ENCODE peak calls at places on chromosomes 2 and 18, in eight cellular contexts. R is kidney glomerular epithelial cell; Q is NAMALWA; G is iris pigment epithelial cell; B is ACHN; J is NCI-H1417; S is SJSA1; T is activated naive CD8-positive, alpha-beta T cell treated with anti-CD3 and anti-CD28 coated beads, Interleukin-2, amount 50 U/mL, for 24 hours. V is an unnamed sample.
A peak's percentile ranks its signal among the peaks of the same experiment; 100 is the strongest.

GRCh38 chr2:31239842-31240198 is 5.9 kb downstream of the EHD3 start:
- DNase-seq in R (no peak), Q (no peak), G (peak; percentile 43), B (no peak), J (no peak), S (peak; percentile 37), T (no peak), V (no peak)

GRCh38 chr2:138112536-138112935 is 148.3 kb downstream of the HNMT start:
- DNase-seq in R (no peak), Q (no peak), G (peak; percentile 38), B (no peak), J (no peak), S (no peak), T (no peak), V (no peak)

GRCh38 chr2:192007819-192008218 is 160.9 kb upstream of the CAVIN2 start:
- DNase-seq in R (no peak), Q (no peak), G (peak; percentile 40), B (no peak), J (no peak), S (no peak), T (no peak), V (no peak)

GRCh38 chr2:240287011-240287410 is 146.6 kb upstream of the OTOS start:
- DNase-seq in R (no peak), Q (no peak), G (no peak), B (no peak), J (no peak), S (no peak), T (no peak), V (no peak)

GRCh38 chr2:190646780-190647626 is 1.9 kb upstream of the NAB1 start:
- DNase-seq in R (no peak), Q (no peak), G (no peak), B (no peak), J (peak; percentile 37), S (no peak), T (no peak), V (no peak)

GRCh38 chr2:4995466-4995865 is 696.7 kb upstream of the SOX11 start:
- DNase-seq in R (no peak), Q (no peak), G (no peak), B (no peak), J (peak; percentile 47), S (no peak), T (no peak), V (no peak)

GRCh38 chr2:182767578-182767977 is 51.5 kb downstream of the DNAJC10 start:
- DNase-seq in R (no peak), Q (peak; percentile 49), G (peak; percentile 62), B (peak; percentile 49), J (peak; percentile 20), S (no peak), T (no peak), V (peak; percentile 13)

GRCh38 chr2:149164296-149164695 is 125.8 kb downstream of the LYPD6B start:
- DNase-seq in R (no peak), Q (no peak), G (no peak), B (no peak), J (no peak), S (no peak), T (no peak), V (no peak)

GRCh38 chr2:23112517-23112916 is 272.5 kb upstream of the KLHL29 start:
- DNase-seq in R (no peak), Q (no peak), G (no peak), B (no peak), J (no peak), S (no peak), T (no peak), V (no peak)

GRCh38 chr18:80246656-80247402 is 485 bp downstream of the PARD6G start:
- DNase-seq in R (no peak), Q (no peak), G (no peak), B (no peak), J (peak; percentile 87), S (no peak), T (no peak), V (no peak)

GRCh38 chr2:134862674-134863073 is 24.3 kb downstream of the ACMSD start:
- DNase-seq in R (no peak), Q (no peak), G (no peak), B (no peak), J (no peak), S (no peak), T (no peak), V (no peak)

GRCh38 chr2:18684202-18685040 is 95.1 kb upstream of the NT5C1B start:
- DNase-seq in R (no peak), Q (no peak), G (peak; percentile 68), B (no peak), J (no peak), S (no peak), T (no peak), V (no peak)

GRCh38 chr2:206784559-206785353 is 19.4 kb downstream of the FASTKD2 start:
- DNase-seq in R (no peak), Q (no peak), G (no peak), B (no peak), J (no peak), S (no peak), T (no peak), V (no peak)

GRCh38 chr2:225354281-225354774 is 45.2 kb upstream of the NYAP2 start:
- DNase-seq in R (peak; percentile 58), Q (no peak), G (peak; percentile 88), B (no peak), J (peak; percentile 28), S (no peak), T (no peak), V (no peak)

GRCh38 chr2:119638891-119639539 is 40.0 kb upstream of the TMEM177 start:
- DNase-seq in R (no peak), Q (no peak), G (peak; percentile 20), B (no peak), J (peak; percentile 75), S (no peak), T (no peak), V (no peak)

GRCh38 chr2:36659872-36660312 is 36.6 kb upstream of the VIT start:
- DNase-seq in R (no peak), Q (no peak), G (peak; percentile 21), B (no peak), J (no peak), S (no peak), T (no peak), V (no peak)

GRCh38 chr2:115396579-115396978 is 954.1 kb downstream of the DPP10 start:
- DNase-seq in R (no peak), Q (no peak), G (no peak), B (no peak), J (peak; percentile 5), S (no peak), T (no peak), V (no peak)

GRCh38 chr18:63951302-63951705 is 2.2 kb downstream of the HMSD start:
- DNase-seq in R (peak; percentile 16), Q (peak; percentile 16), G (peak; percentile 57), B (peak; percentile 14), J (peak; percentile 42), S (no peak), T (peak; percentile 25), V (no peak)

GRCh38 chr2:36965751-36966369 is 476 bp downstream of the STRN start:
- DNase-seq in R (no peak), Q (peak; percentile 53), G (no peak), B (peak; percentile 22), J (peak; percentile 87), S (peak; percentile 50), T (peak; percentile 51), V (no peak)

GRCh38 chr2:216897561-216898203 is 37.8 kb upstream of the TNP1 start:
- DNase-seq in R (no peak), Q (no peak), G (peak; percentile 16), B (no peak), J (no peak), S (no peak), T (no peak), V (no peak)

GRCh38 chr18:24488824-24489493 is 28.5 kb downstream of the HRH4 start:
- DNase-seq in R (peak; percentile 43), Q (peak; percentile 75), G (peak; percentile 38), B (peak; percentile 43), J (peak; percentile 72), S (no peak), T (no peak), V (peak; percentile 21)

GRCh38 chr2:9703085-9703641 is 72.4 kb upstream of the YWHAQ start:
- DNase-seq in R (peak; percentile 85), Q (no peak), G (peak; percentile 72), B (peak; percentile 74), J (no peak), S (peak; percentile 82), T (peak; percentile 85), V (peak; percentile 22)

GRCh38 chr2:30346475-30347169 is 100.4 kb upstream of the LCLAT1 start:
- DNase-seq in R (peak; percentile 22), Q (no peak), G (no peak), B (no peak), J (no peak), S (no peak), T (no peak), V (no peak)

GRCh38 chr2:224909885-224910517 is 132.3 kb downstream of the DOCK10 start:
- DNase-seq in R (peak; percentile 55), Q (no peak), G (peak; percentile 93), B (no peak), J (peak; percentile 89), S (no peak), T (no peak), V (peak; percentile 82)

GRCh38 chr18:56286775-56287174 is 351.6 kb downstream of the TXNL1 start:
- DNase-seq in R (no peak), Q (no peak), G (peak; percentile 9), B (no peak), J (no peak), S (no peak), T (no peak), V (no peak)

GRCh38 chr2:179201884-179202283 is 62.7 kb downstream of the SESTD1 start:
- DNase-seq in R (no peak), Q (peak; percentile 31), G (peak; percentile 34), B (peak; percentile 37), J (no peak), S (no peak), T (no peak), V (no peak)

V was measured in NCI-H460.